ENCODE peak calls at places on chromosomes 1 and 21, in ten cellular contexts. S, R, B, Q, O, K, E, J, I and Y are unnamed samples.

GRCh38 chr21:39805983-39806382 is 61.0 kb downstream of the IGSF5 start:
- DNase-seq in S (no peak), R (no peak), B (no peak), Q (no peak), O (no peak), K (no peak), E (no peak), J (no peak), I (no peak), Y (no peak)

GRCh38 chr1:114008352-114009041 is 29.2 kb downstream of the OLFML3 start:
- DNase-seq in S (no peak), R (no peak), B (no peak), Q (no peak), O (no peak), K (no peak), E (no peak), J (no peak), I (no peak), Y (no peak)

GRCh38 chr1:32339363-32339978 is 3.4 kb upstream of the MARCKSL1 start:
- DNase-seq in S (no peak), R (no peak), B (no peak), Q (no peak), O (no peak), K (no peak), E (no peak), J (no peak), I (no peak), Y (no peak)

GRCh38 chr21:41952568-41953248 is 1.1 kb downstream of the C2CD2 start:
- DNase-seq in S (no peak), R (peak), B (no peak), Q (no peak), O (no peak), K (no peak), E (no peak), J (no peak), I (no peak), Y (no peak)

GRCh38 chr1:183922197-183922596 is 115.3 kb downstream of the COLGALT2 start:
- DNase-seq in S (no peak), R (peak), B (no peak), Q (no peak), O (no peak), K (no peak), E (no peak), J (no peak), I (no peak), Y (no peak)

GRCh38 chr1:168887381-168887780 is 158.4 kb upstream of the DPT start:
- DNase-seq in S (no peak), R (no peak), B (no peak), Q (no peak), O (no peak), K (no peak), E (no peak), J (no peak), I (no peak), Y (no peak)

GRCh38 chr1:115748396-115749130 is 20.0 kb downstream of the CASQ2 start:
- DNase-seq in S (peak), R (no peak), B (no peak), Q (no peak), O (no peak), K (no peak), E (no peak), J (no peak), I (no peak), Y (no peak)

GRCh38 chr1:101203812-101204540 is 32.8 kb upstream of the S1PR1 start:
- DNase-seq in S (no peak), R (no peak), B (no peak), Q (no peak), O (no peak), K (no peak), E (no peak), J (no peak), I (no peak), Y (peak)

GRCh38 chr1:19893687-19894086 is 11.5 kb downstream of the OTUD3 start:
- DNase-seq in S (no peak), R (no peak), B (no peak), Q (peak), O (peak), K (no peak), E (no peak), J (no peak), I (no peak), Y (no peak)

GRCh38 chr1:234845097-234845660 is 235.2 kb upstream of the IRF2BP2 start:
- DNase-seq in S (no peak), R (no peak), B (no peak), Q (no peak), O (no peak), K (no peak), E (no peak), J (no peak), I (no peak), Y (no peak)

GRCh38 chr21:41596241-41596925 is 88.4 kb upstream of the TMPRSS2 start:
- DNase-seq in S (no peak), R (no peak), B (no peak), Q (no peak), O (no peak), K (no peak), E (no peak), J (no peak), I (no peak), Y (no peak)

GRCh38 chr1:52142220-52143153 is 598 bp downstream of the ZFYVE9 start:
- DNase-seq in S (no peak), R (peak), B (no peak), Q (peak), O (peak), K (peak), E (peak), J (peak), I (no peak), Y (peak)

GRCh38 chr1:230120949-230121381 is 53.9 kb downstream of the GALNT2 start:
- DNase-seq in S (peak), R (peak), B (no peak), Q (no peak), O (peak), K (no peak), E (no peak), J (no peak), I (peak), Y (no peak)
- TF ChIP-seq CTCF in S (peak), R (peak), B (peak), Q (peak), O (peak), K (peak), E (peak), J (peak), I (no peak), Y (peak)

DNA sequence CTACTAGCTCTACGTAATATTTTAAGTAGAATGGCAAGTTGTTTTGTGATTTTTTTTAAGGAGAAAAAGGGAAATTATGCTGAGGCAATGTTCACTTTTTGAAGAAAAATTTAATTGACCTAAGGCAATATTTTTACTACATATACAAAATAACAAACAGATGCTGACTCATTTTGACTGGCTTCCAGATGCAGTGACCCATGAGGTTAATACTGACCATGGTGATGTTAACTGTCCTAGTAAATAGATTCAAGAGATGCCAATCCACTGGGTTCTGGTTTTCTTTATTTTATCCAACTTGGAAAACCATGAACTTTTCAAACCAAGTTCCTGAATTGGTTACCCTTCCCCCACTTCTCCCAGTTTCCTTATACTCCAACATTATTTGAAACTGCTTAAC is 155.0 kb downstream of the CRB1 start:
- DNase-seq in S (no peak), R (no peak), B (no peak), Q (no peak), O (no peak), K (no peak), E (no peak), J (no peak), I (no peak), Y (no peak)
- H3K4me3 ChIP-seq in S (no peak), R (no peak), B (no peak), Q (no peak), O (no peak), K (no peak), E (no peak), J (no peak), I (no peak), Y (no peak)

DNA sequence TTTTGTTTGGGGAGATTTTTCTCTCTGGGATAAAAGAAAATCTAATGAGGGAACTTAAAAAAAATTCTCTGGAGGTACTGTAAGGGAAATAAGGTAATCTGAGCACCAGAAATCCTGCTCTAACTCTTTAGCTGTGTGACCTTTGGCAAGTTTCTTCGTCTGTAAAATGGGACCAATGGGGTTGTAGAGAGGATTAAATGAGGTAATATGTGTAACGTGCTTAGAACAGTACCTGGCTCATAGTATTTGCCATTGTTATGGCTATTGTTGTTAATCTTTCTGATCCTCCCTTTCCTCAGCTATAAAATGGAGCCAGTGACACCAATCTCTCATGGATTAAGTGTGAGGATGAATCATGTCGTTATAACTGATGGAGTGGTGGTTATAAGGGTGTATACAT is 845 bp upstream of the KLHDC8A start:
- DNase-seq in S (no peak), R (no peak), B (no peak), Q (no peak), O (no peak), K (no peak), E (no peak), J (no peak), I (no peak), Y (no peak)
- TF ChIP-seq CTCF in S (no peak), R (no peak), B (no peak), Q (no peak), O (no peak), K (no peak), E (no peak), J (no peak), I (no peak), Y (no peak)

GRCh38 chr1:43834280-43835140 is 99.1 kb upstream of the ARTN start:
- DNase-seq in S (no peak), R (no peak), B (no peak), Q (no peak), O (no peak), K (no peak), E (no peak), J (no peak), I (peak), Y (no peak)
- H3K4me3 ChIP-seq in S (no peak), R (no peak), B (no peak), Q (no peak), O (no peak), K (no peak), E (no peak), J (peak), I (no peak), Y (no peak)